ENCODE peak calls at places on chromosomes 7 and 10, in seven cellular contexts. One of them, this sample, is unnamed.
A peak's percentile ranks its signal among the peaks of the same experiment; 100 is the strongest.

GRCh38 chr7:142384508-142384922 is 126.7 kb upstream of the PRSS58 start:
- DNase-seq in activated CD8-positive, alpha-beta memory T cell treated with anti-CD3 and anti-CD28 coated beads for 24 hours: peak; percentile 70
- DNase-seq in caudate nucleus: no peak
- DNase-seq in stimulated activated CD8-positive, alpha-beta memory T cell treated with anti-CD3 and anti-CD28 coated beads, Interleukin-7, amount 100 ng/mL, for 24 hours: no peak
- DNase-seq in stimulated activated CD4-positive, alpha-beta T cell treated with anti-CD3 and anti-CD28 coated beads, Interleukin-12 subunit alpha, Interleukin-12 subunit beta, amount 100 ng/mL, for 4 hours: peak; percentile 15
- DNase-seq in astrocyte: peak; percentile 78
- DNase-seq in activated T-cell treated with anti-CD3 and anti-CD28 coated beads for 48 hours: peak; percentile 40
- DNase-seq in this sample: peak; percentile 96

GRCh38 chr7:156608176-156608478 is 32.4 kb upstream of the RNF32 start:
- DNase-seq in activated CD8-positive, alpha-beta memory T cell treated with anti-CD3 and anti-CD28 coated beads for 24 hours: no peak
- DNase-seq in caudate nucleus: no peak
- DNase-seq in stimulated activated CD8-positive, alpha-beta memory T cell treated with anti-CD3 and anti-CD28 coated beads, Interleukin-7, amount 100 ng/mL, for 24 hours: no peak
- DNase-seq in stimulated activated CD4-positive, alpha-beta T cell treated with anti-CD3 and anti-CD28 coated beads, Interleukin-12 subunit alpha, Interleukin-12 subunit beta, amount 100 ng/mL, for 4 hours: no peak
- DNase-seq in astrocyte: no peak
- DNase-seq in activated T-cell treated with anti-CD3 and anti-CD28 coated beads for 48 hours: no peak
- DNase-seq in this sample: no peak

GRCh38 chr10:76397210-76397881 is 965.9 kb downstream of the LRMDA start:
- DNase-seq in activated CD8-positive, alpha-beta memory T cell treated with anti-CD3 and anti-CD28 coated beads for 24 hours: no peak
- DNase-seq in caudate nucleus: no peak
- DNase-seq in stimulated activated CD8-positive, alpha-beta memory T cell treated with anti-CD3 and anti-CD28 coated beads, Interleukin-7, amount 100 ng/mL, for 24 hours: no peak
- DNase-seq in stimulated activated CD4-positive, alpha-beta T cell treated with anti-CD3 and anti-CD28 coated beads, Interleukin-12 subunit alpha, Interleukin-12 subunit beta, amount 100 ng/mL, for 4 hours: no peak
- DNase-seq in astrocyte: peak; percentile 94
- DNase-seq in activated T-cell treated with anti-CD3 and anti-CD28 coated beads for 48 hours: no peak
- DNase-seq in this sample: peak; percentile 91

GRCh38 chr7:125927556-125927955 is 997.9 kb upstream of the POT1 start:
- DNase-seq in activated CD8-positive, alpha-beta memory T cell treated with anti-CD3 and anti-CD28 coated beads for 24 hours: no peak
- DNase-seq in caudate nucleus: no peak
- DNase-seq in stimulated activated CD8-positive, alpha-beta memory T cell treated with anti-CD3 and anti-CD28 coated beads, Interleukin-7, amount 100 ng/mL, for 24 hours: no peak
- DNase-seq in stimulated activated CD4-positive, alpha-beta T cell treated with anti-CD3 and anti-CD28 coated beads, Interleukin-12 subunit alpha, Interleukin-12 subunit beta, amount 100 ng/mL, for 4 hours: no peak
- DNase-seq in astrocyte: no peak
- DNase-seq in activated T-cell treated with anti-CD3 and anti-CD28 coated beads for 48 hours: no peak
- DNase-seq in this sample: no peak

GRCh38 chr7:74334026-74334425 is 44.8 kb downstream of the CLIP2 start:
- DNase-seq in activated CD8-positive, alpha-beta memory T cell treated with anti-CD3 and anti-CD28 coated beads for 24 hours: no peak
- DNase-seq in caudate nucleus: no peak
- DNase-seq in stimulated activated CD8-positive, alpha-beta memory T cell treated with anti-CD3 and anti-CD28 coated beads, Interleukin-7, amount 100 ng/mL, for 24 hours: no peak
- DNase-seq in stimulated activated CD4-positive, alpha-beta T cell treated with anti-CD3 and anti-CD28 coated beads, Interleukin-12 subunit alpha, Interleukin-12 subunit beta, amount 100 ng/mL, for 4 hours: no peak
- DNase-seq in astrocyte: peak; percentile 62
- DNase-seq in activated T-cell treated with anti-CD3 and anti-CD28 coated beads for 48 hours: no peak
- DNase-seq in this sample: peak; percentile 42

GRCh38 chr10:97543025-97543546 is 29.5 kb upstream of the ANKRD2 start:
- DNase-seq in activated CD8-positive, alpha-beta memory T cell treated with anti-CD3 and anti-CD28 coated beads for 24 hours: peak; percentile 77
- DNase-seq in caudate nucleus: peak; percentile 85
- DNase-seq in stimulated activated CD8-positive, alpha-beta memory T cell treated with anti-CD3 and anti-CD28 coated beads, Interleukin-7, amount 100 ng/mL, for 24 hours: peak; percentile 15
- DNase-seq in stimulated activated CD4-positive, alpha-beta T cell treated with anti-CD3 and anti-CD28 coated beads, Interleukin-12 subunit alpha, Interleukin-12 subunit beta, amount 100 ng/mL, for 4 hours: peak; percentile 52
- DNase-seq in astrocyte: peak; percentile 98
- DNase-seq in activated T-cell treated with anti-CD3 and anti-CD28 coated beads for 48 hours: peak; percentile 58
- DNase-seq in this sample: peak; percentile 98

GRCh38 chr7:142001163-142001874 is 5.6 kb downstream of the MGAM start:
- DNase-seq in activated CD8-positive, alpha-beta memory T cell treated with anti-CD3 and anti-CD28 coated beads for 24 hours: no peak
- DNase-seq in caudate nucleus: no peak
- DNase-seq in stimulated activated CD8-positive, alpha-beta memory T cell treated with anti-CD3 and anti-CD28 coated beads, Interleukin-7, amount 100 ng/mL, for 24 hours: no peak
- DNase-seq in stimulated activated CD4-positive, alpha-beta T cell treated with anti-CD3 and anti-CD28 coated beads, Interleukin-12 subunit alpha, Interleukin-12 subunit beta, amount 100 ng/mL, for 4 hours: no peak
- DNase-seq in astrocyte: no peak
- DNase-seq in activated T-cell treated with anti-CD3 and anti-CD28 coated beads for 48 hours: no peak
- DNase-seq in this sample: peak; percentile 74

GRCh38 chr10:31578951-31579350 is 259.9 kb downstream of the ZEB1 start:
- DNase-seq in activated CD8-positive, alpha-beta memory T cell treated with anti-CD3 and anti-CD28 coated beads for 24 hours: no peak
- DNase-seq in caudate nucleus: no peak
- DNase-seq in stimulated activated CD8-positive, alpha-beta memory T cell treated with anti-CD3 and anti-CD28 coated beads, Interleukin-7, amount 100 ng/mL, for 24 hours: no peak
- DNase-seq in stimulated activated CD4-positive, alpha-beta T cell treated with anti-CD3 and anti-CD28 coated beads, Interleukin-12 subunit alpha, Interleukin-12 subunit beta, amount 100 ng/mL, for 4 hours: no peak
- DNase-seq in astrocyte: no peak
- DNase-seq in activated T-cell treated with anti-CD3 and anti-CD28 coated beads for 48 hours: no peak
- DNase-seq in this sample: no peak

GRCh38 chr10:122034149-122034756 is 45.3 kb downstream of the TACC2 start:
- DNase-seq in activated CD8-positive, alpha-beta memory T cell treated with anti-CD3 and anti-CD28 coated beads for 24 hours: no peak
- DNase-seq in caudate nucleus: no peak
- DNase-seq in stimulated activated CD8-positive, alpha-beta memory T cell treated with anti-CD3 and anti-CD28 coated beads, Interleukin-7, amount 100 ng/mL, for 24 hours: no peak
- DNase-seq in stimulated activated CD4-positive, alpha-beta T cell treated with anti-CD3 and anti-CD28 coated beads, Interleukin-12 subunit alpha, Interleukin-12 subunit beta, amount 100 ng/mL, for 4 hours: no peak
- DNase-seq in astrocyte: peak; percentile 32
- DNase-seq in activated T-cell treated with anti-CD3 and anti-CD28 coated beads for 48 hours: no peak
- DNase-seq in this sample: peak; percentile 79

GRCh38 chr7:137992738-137993394 is 9.0 kb downstream of the CREB3L2 start:
- DNase-seq in activated CD8-positive, alpha-beta memory T cell treated with anti-CD3 and anti-CD28 coated beads for 24 hours: no peak
- DNase-seq in caudate nucleus: no peak
- DNase-seq in stimulated activated CD8-positive, alpha-beta memory T cell treated with anti-CD3 and anti-CD28 coated beads, Interleukin-7, amount 100 ng/mL, for 24 hours: no peak
- DNase-seq in stimulated activated CD4-positive, alpha-beta T cell treated with anti-CD3 and anti-CD28 coated beads, Interleukin-12 subunit alpha, Interleukin-12 subunit beta, amount 100 ng/mL, for 4 hours: no peak
- DNase-seq in astrocyte: peak; percentile 95
- DNase-seq in activated T-cell treated with anti-CD3 and anti-CD28 coated beads for 48 hours: no peak
- DNase-seq in this sample: peak; percentile 94

GRCh38 chr7:42248579-42248978 is 11.6 kb upstream of the GLI3 start:
- DNase-seq in activated CD8-positive, alpha-beta memory T cell treated with anti-CD3 and anti-CD28 coated beads for 24 hours: no peak
- DNase-seq in caudate nucleus: no peak
- DNase-seq in stimulated activated CD8-positive, alpha-beta memory T cell treated with anti-CD3 and anti-CD28 coated beads, Interleukin-7, amount 100 ng/mL, for 24 hours: no peak
- DNase-seq in stimulated activated CD4-positive, alpha-beta T cell treated with anti-CD3 and anti-CD28 coated beads, Interleukin-12 subunit alpha, Interleukin-12 subunit beta, amount 100 ng/mL, for 4 hours: no peak
- DNase-seq in astrocyte: no peak
- DNase-seq in activated T-cell treated with anti-CD3 and anti-CD28 coated beads for 48 hours: no peak
- DNase-seq in this sample: no peak

GRCh38 chr7:4742051-4742573 is 33.3 kb upstream of the AP5Z1 start:
- DNase-seq in activated CD8-positive, alpha-beta memory T cell treated with anti-CD3 and anti-CD28 coated beads for 24 hours: no peak
- DNase-seq in caudate nucleus: peak; percentile 30
- DNase-seq in stimulated activated CD8-positive, alpha-beta memory T cell treated with anti-CD3 and anti-CD28 coated beads, Interleukin-7, amount 100 ng/mL, for 24 hours: no peak
- DNase-seq in stimulated activated CD4-positive, alpha-beta T cell treated with anti-CD3 and anti-CD28 coated beads, Interleukin-12 subunit alpha, Interleukin-12 subunit beta, amount 100 ng/mL, for 4 hours: no peak
- DNase-seq in astrocyte: no peak
- DNase-seq in activated T-cell treated with anti-CD3 and anti-CD28 coated beads for 48 hours: no peak
- DNase-seq in this sample: no peak

GRCh38 chr10:87781545-87781944 is 36.5 kb downstream of the ATAD1 start:
- DNase-seq in activated CD8-positive, alpha-beta memory T cell treated with anti-CD3 and anti-CD28 coated beads for 24 hours: no peak
- DNase-seq in caudate nucleus: no peak
- DNase-seq in stimulated activated CD8-positive, alpha-beta memory T cell treated with anti-CD3 and anti-CD28 coated beads, Interleukin-7, amount 100 ng/mL, for 24 hours: no peak
- DNase-seq in stimulated activated CD4-positive, alpha-beta T cell treated with anti-CD3 and anti-CD28 coated beads, Interleukin-12 subunit alpha, Interleukin-12 subunit beta, amount 100 ng/mL, for 4 hours: no peak
- DNase-seq in astrocyte: no peak
- DNase-seq in activated T-cell treated with anti-CD3 and anti-CD28 coated beads for 48 hours: no peak
- DNase-seq in this sample: no peak

GRCh38 chr10:79475877-79476276 is 30.5 kb upstream of the ZCCHC24 start:
- DNase-seq in activated CD8-positive, alpha-beta memory T cell treated with anti-CD3 and anti-CD28 coated beads for 24 hours: no peak
- DNase-seq in caudate nucleus: no peak
- DNase-seq in stimulated activated CD8-positive, alpha-beta memory T cell treated with anti-CD3 and anti-CD28 coated beads, Interleukin-7, amount 100 ng/mL, for 24 hours: no peak
- DNase-seq in stimulated activated CD4-positive, alpha-beta T cell treated with anti-CD3 and anti-CD28 coated beads, Interleukin-12 subunit alpha, Interleukin-12 subunit beta, amount 100 ng/mL, for 4 hours: no peak
- DNase-seq in astrocyte: no peak
- DNase-seq in activated T-cell treated with anti-CD3 and anti-CD28 coated beads for 48 hours: no peak
- DNase-seq in this sample: no peak

GRCh38 chr7:13988765-13989137 is 715 bp downstream of the ETV1 start:
- DNase-seq in activated CD8-positive, alpha-beta memory T cell treated with anti-CD3 and anti-CD28 coated beads for 24 hours: no peak
- DNase-seq in caudate nucleus: no peak
- DNase-seq in stimulated activated CD8-positive, alpha-beta memory T cell treated with anti-CD3 and anti-CD28 coated beads, Interleukin-7, amount 100 ng/mL, for 24 hours: no peak
- DNase-seq in stimulated activated CD4-positive, alpha-beta T cell treated with anti-CD3 and anti-CD28 coated beads, Interleukin-12 subunit alpha, Interleukin-12 subunit beta, amount 100 ng/mL, for 4 hours: no peak
- DNase-seq in astrocyte: peak; percentile 23
- DNase-seq in activated T-cell treated with anti-CD3 and anti-CD28 coated beads for 48 hours: no peak
- DNase-seq in this sample: peak; percentile 49

GRCh38 chr7:101950450-101951119 is 133.2 kb downstream of the CUX1 start:
- DNase-seq in activated CD8-positive, alpha-beta memory T cell treated with anti-CD3 and anti-CD28 coated beads for 24 hours: no peak
- DNase-seq in caudate nucleus: no peak
- DNase-seq in stimulated activated CD8-positive, alpha-beta memory T cell treated with anti-CD3 and anti-CD28 coated beads, Interleukin-7, amount 100 ng/mL, for 24 hours: no peak
- DNase-seq in stimulated activated CD4-positive, alpha-beta T cell treated with anti-CD3 and anti-CD28 coated beads, Interleukin-12 subunit alpha, Interleukin-12 subunit beta, amount 100 ng/mL, for 4 hours: no peak
- DNase-seq in astrocyte: peak; percentile 65
- DNase-seq in activated T-cell treated with anti-CD3 and anti-CD28 coated beads for 48 hours: no peak
- DNase-seq in this sample: peak; percentile 58

GRCh38 chr7:142300689-142301088 is 42.8 kb upstream of the PRSS58 start:
- DNase-seq in activated CD8-positive, alpha-beta memory T cell treated with anti-CD3 and anti-CD28 coated beads for 24 hours: peak; percentile 64
- DNase-seq in caudate nucleus: no peak
- DNase-seq in stimulated activated CD8-positive, alpha-beta memory T cell treated with anti-CD3 and anti-CD28 coated beads, Interleukin-7, amount 100 ng/mL, for 24 hours: no peak
- DNase-seq in stimulated activated CD4-positive, alpha-beta T cell treated with anti-CD3 and anti-CD28 coated beads, Interleukin-12 subunit alpha, Interleukin-12 subunit beta, amount 100 ng/mL, for 4 hours: no peak
- DNase-seq in astrocyte: no peak
- DNase-seq in activated T-cell treated with anti-CD3 and anti-CD28 coated beads for 48 hours: peak; percentile 26
- DNase-seq in this sample: peak; percentile 14

GRCh38 chr10:48463318-48464003 is 141.4 kb downstream of the ARHGAP22 start:
- DNase-seq in activated CD8-positive, alpha-beta memory T cell treated with anti-CD3 and anti-CD28 coated beads for 24 hours: peak; percentile 47
- DNase-seq in caudate nucleus: no peak
- DNase-seq in stimulated activated CD8-positive, alpha-beta memory T cell treated with anti-CD3 and anti-CD28 coated beads, Interleukin-7, amount 100 ng/mL, for 24 hours: no peak
- DNase-seq in stimulated activated CD4-positive, alpha-beta T cell treated with anti-CD3 and anti-CD28 coated beads, Interleukin-12 subunit alpha, Interleukin-12 subunit beta, amount 100 ng/mL, for 4 hours: no peak
- DNase-seq in astrocyte: no peak
- DNase-seq in activated T-cell treated with anti-CD3 and anti-CD28 coated beads for 48 hours: no peak
- DNase-seq in this sample: no peak

GRCh38 chr10:75223507-75223906 is 12.2 kb downstream of the COMTD1 start:
- DNase-seq in activated CD8-positive, alpha-beta memory T cell treated with anti-CD3 and anti-CD28 coated beads for 24 hours: no peak
- DNase-seq in caudate nucleus: no peak
- DNase-seq in stimulated activated CD8-positive, alpha-beta memory T cell treated with anti-CD3 and anti-CD28 coated beads, Interleukin-7, amount 100 ng/mL, for 24 hours: no peak
- DNase-seq in stimulated activated CD4-positive, alpha-beta T cell treated with anti-CD3 and anti-CD28 coated beads, Interleukin-12 subunit alpha, Interleukin-12 subunit beta, amount 100 ng/mL, for 4 hours: no peak
- DNase-seq in astrocyte: no peak
- DNase-seq in activated T-cell treated with anti-CD3 and anti-CD28 coated beads for 48 hours: no peak
- DNase-seq in this sample: no peak

GRCh38 chr7:82897500-82897899 is 265.2 kb downstream of the PCLO start:
- DNase-seq in activated CD8-positive, alpha-beta memory T cell treated with anti-CD3 and anti-CD28 coated beads for 24 hours: no peak
- DNase-seq in caudate nucleus: no peak
- DNase-seq in stimulated activated CD8-positive, alpha-beta memory T cell treated with anti-CD3 and anti-CD28 coated beads, Interleukin-7, amount 100 ng/mL, for 24 hours: no peak
- DNase-seq in stimulated activated CD4-positive, alpha-beta T cell treated with anti-CD3 and anti-CD28 coated beads, Interleukin-12 subunit alpha, Interleukin-12 subunit beta, amount 100 ng/mL, for 4 hours: no peak
- DNase-seq in astrocyte: no peak
- DNase-seq in activated T-cell treated with anti-CD3 and anti-CD28 coated beads for 48 hours: no peak
- DNase-seq in this sample: peak; percentile 30

GRCh38 chr10:101003639-101004206 is 4.1 kb downstream of the LZTS2 start:
- DNase-seq in activated CD8-positive, alpha-beta memory T cell treated with anti-CD3 and anti-CD28 coated beads for 24 hours: no peak
- DNase-seq in caudate nucleus: no peak
- DNase-seq in stimulated activated CD8-positive, alpha-beta memory T cell treated with anti-CD3 and anti-CD28 coated beads, Interleukin-7, amount 100 ng/mL, for 24 hours: no peak
- DNase-seq in stimulated activated CD4-positive, alpha-beta T cell treated with anti-CD3 and anti-CD28 coated beads, Interleukin-12 subunit alpha, Interleukin-12 subunit beta, amount 100 ng/mL, for 4 hours: no peak
- DNase-seq in astrocyte: no peak
- DNase-seq in activated T-cell treated with anti-CD3 and anti-CD28 coated beads for 48 hours: no peak
- DNase-seq in this sample: no peak

GRCh38 chr7:75737856-75738603 is 711 bp downstream of the HIP1 start:
- DNase-seq in activated CD8-positive, alpha-beta memory T cell treated with anti-CD3 and anti-CD28 coated beads for 24 hours: peak; percentile 57
- DNase-seq in caudate nucleus: no peak
- DNase-seq in stimulated activated CD8-positive, alpha-beta memory T cell treated with anti-CD3 and anti-CD28 coated beads, Interleukin-7, amount 100 ng/mL, for 24 hours: no peak
- DNase-seq in stimulated activated CD4-positive, alpha-beta T cell treated with anti-CD3 and anti-CD28 coated beads, Interleukin-12 subunit alpha, Interleukin-12 subunit beta, amount 100 ng/mL, for 4 hours: no peak
- DNase-seq in astrocyte: no peak
- DNase-seq in activated T-cell treated with anti-CD3 and anti-CD28 coated beads for 48 hours: no peak
- DNase-seq in this sample: peak; percentile 44

GRCh38 chr7:37493123-37493522 is 44.5 kb upstream of the ELMO1 start:
- DNase-seq in activated CD8-positive, alpha-beta memory T cell treated with anti-CD3 and anti-CD28 coated beads for 24 hours: no peak
- DNase-seq in caudate nucleus: peak; percentile 24
- DNase-seq in stimulated activated CD8-positive, alpha-beta memory T cell treated with anti-CD3 and anti-CD28 coated beads, Interleukin-7, amount 100 ng/mL, for 24 hours: no peak
- DNase-seq in stimulated activated CD4-positive, alpha-beta T cell treated with anti-CD3 and anti-CD28 coated beads, Interleukin-12 subunit alpha, Interleukin-12 subunit beta, amount 100 ng/mL, for 4 hours: no peak
- DNase-seq in astrocyte: no peak
- DNase-seq in activated T-cell treated with anti-CD3 and anti-CD28 coated beads for 48 hours: no peak
- DNase-seq in this sample: no peak

GRCh38 chr10:100848770-100849169 is 64.0 kb upstream of the SLF2 start:
- DNase-seq in activated CD8-positive, alpha-beta memory T cell treated with anti-CD3 and anti-CD28 coated beads for 24 hours: no peak
- DNase-seq in caudate nucleus: no peak
- DNase-seq in stimulated activated CD8-positive, alpha-beta memory T cell treated with anti-CD3 and anti-CD28 coated beads, Interleukin-7, amount 100 ng/mL, for 24 hours: no peak
- DNase-seq in stimulated activated CD4-positive, alpha-beta T cell treated with anti-CD3 and anti-CD28 coated beads, Interleukin-12 subunit alpha, Interleukin-12 subunit beta, amount 100 ng/mL, for 4 hours: no peak
- DNase-seq in astrocyte: no peak
- DNase-seq in activated T-cell treated with anti-CD3 and anti-CD28 coated beads for 48 hours: no peak
- DNase-seq in this sample: no peak

GRCh38 chr10:84264611-84265141 is 19.8 kb downstream of the RGR start:
- DNase-seq in activated CD8-positive, alpha-beta memory T cell treated with anti-CD3 and anti-CD28 coated beads for 24 hours: peak; percentile 90
- DNase-seq in caudate nucleus: peak; percentile 49
- DNase-seq in stimulated activated CD8-positive, alpha-beta memory T cell treated with anti-CD3 and anti-CD28 coated beads, Interleukin-7, amount 100 ng/mL, for 24 hours: peak; percentile 56
- DNase-seq in stimulated activated CD4-positive, alpha-beta T cell treated with anti-CD3 and anti-CD28 coated beads, Interleukin-12 subunit alpha, Interleukin-12 subunit beta, amount 100 ng/mL, for 4 hours: peak; percentile 64
- DNase-seq in astrocyte: peak; percentile 34
- DNase-seq in activated T-cell treated with anti-CD3 and anti-CD28 coated beads for 48 hours: peak; percentile 55
- DNase-seq in this sample: peak; percentile 43

GRCh38 chr7:158924956-158925355 is 68.6 kb downstream of the DYNC2I1 start:
- DNase-seq in activated CD8-positive, alpha-beta memory T cell treated with anti-CD3 and anti-CD28 coated beads for 24 hours: no peak
- DNase-seq in caudate nucleus: no peak
- DNase-seq in stimulated activated CD8-positive, alpha-beta memory T cell treated with anti-CD3 and anti-CD28 coated beads, Interleukin-7, amount 100 ng/mL, for 24 hours: no peak
- DNase-seq in stimulated activated CD4-positive, alpha-beta T cell treated with anti-CD3 and anti-CD28 coated beads, Interleukin-12 subunit alpha, Interleukin-12 subunit beta, amount 100 ng/mL, for 4 hours: no peak
- DNase-seq in astrocyte: peak; percentile 48
- DNase-seq in activated T-cell treated with anti-CD3 and anti-CD28 coated beads for 48 hours: no peak
- DNase-seq in this sample: peak; percentile 23

GRCh38 chr7:113142385-113143119 is 24.2 kb upstream of the SMIM30 start:
- DNase-seq in activated CD8-positive, alpha-beta memory T cell treated with anti-CD3 and anti-CD28 coated beads for 24 hours: no peak
- DNase-seq in caudate nucleus: no peak
- DNase-seq in stimulated activated CD8-positive, alpha-beta memory T cell treated with anti-CD3 and anti-CD28 coated beads, Interleukin-7, amount 100 ng/mL, for 24 hours: no peak
- DNase-seq in stimulated activated CD4-positive, alpha-beta T cell treated with anti-CD3 and anti-CD28 coated beads, Interleukin-12 subunit alpha, Interleukin-12 subunit beta, amount 100 ng/mL, for 4 hours: no peak
- DNase-seq in astrocyte: no peak
- DNase-seq in activated T-cell treated with anti-CD3 and anti-CD28 coated beads for 48 hours: no peak
- DNase-seq in this sample: no peak

GRCh38 chr10:103687718-103688117 is 167.7 kb downstream of the SH3PXD2A start:
- DNase-seq in activated CD8-positive, alpha-beta memory T cell treated with anti-CD3 and anti-CD28 coated beads for 24 hours: no peak
- DNase-seq in caudate nucleus: no peak
- DNase-seq in stimulated activated CD8-positive, alpha-beta memory T cell treated with anti-CD3 and anti-CD28 coated beads, Interleukin-7, amount 100 ng/mL, for 24 hours: no peak
- DNase-seq in stimulated activated CD4-positive, alpha-beta T cell treated with anti-CD3 and anti-CD28 coated beads, Interleukin-12 subunit alpha, Interleukin-12 subunit beta, amount 100 ng/mL, for 4 hours: no peak
- DNase-seq in astrocyte: no peak
- DNase-seq in activated T-cell treated with anti-CD3 and anti-CD28 coated beads for 48 hours: no peak
- DNase-seq in this sample: no peak

GRCh38 chr7:149415391-149416068 is 45.3 kb downstream of the ZNF777 start:
- DNase-seq in activated CD8-positive, alpha-beta memory T cell treated with anti-CD3 and anti-CD28 coated beads for 24 hours: no peak
- DNase-seq in caudate nucleus: no peak
- DNase-seq in stimulated activated CD8-positive, alpha-beta memory T cell treated with anti-CD3 and anti-CD28 coated beads, Interleukin-7, amount 100 ng/mL, for 24 hours: no peak
- DNase-seq in stimulated activated CD4-positive, alpha-beta T cell treated with anti-CD3 and anti-CD28 coated beads, Interleukin-12 subunit alpha, Interleukin-12 subunit beta, amount 100 ng/mL, for 4 hours: no peak
- DNase-seq in astrocyte: peak; percentile 30
- DNase-seq in activated T-cell treated with anti-CD3 and anti-CD28 coated beads for 48 hours: no peak
- DNase-seq in this sample: no peak

GRCh38 chr7:98189559-98189958 is 21.7 kb upstream of the BHLHA15 start:
- DNase-seq in activated CD8-positive, alpha-beta memory T cell treated with anti-CD3 and anti-CD28 coated beads for 24 hours: peak; percentile 13
- DNase-seq in caudate nucleus: no peak
- DNase-seq in stimulated activated CD8-positive, alpha-beta memory T cell treated with anti-CD3 and anti-CD28 coated beads, Interleukin-7, amount 100 ng/mL, for 24 hours: no peak
- DNase-seq in stimulated activated CD4-positive, alpha-beta T cell treated with anti-CD3 and anti-CD28 coated beads, Interleukin-12 subunit alpha, Interleukin-12 subunit beta, amount 100 ng/mL, for 4 hours: no peak
- DNase-seq in astrocyte: no peak
- DNase-seq in activated T-cell treated with anti-CD3 and anti-CD28 coated beads for 48 hours: no peak
- DNase-seq in this sample: no peak

GRCh38 chr10:119060107-119060506 is 20.5 kb downstream of the EIF3A start:
- DNase-seq in activated CD8-positive, alpha-beta memory T cell treated with anti-CD3 and anti-CD28 coated beads for 24 hours: no peak
- DNase-seq in caudate nucleus: no peak
- DNase-seq in stimulated activated CD8-positive, alpha-beta memory T cell treated with anti-CD3 and anti-CD28 coated beads, Interleukin-7, amount 100 ng/mL, for 24 hours: no peak
- DNase-seq in stimulated activated CD4-positive, alpha-beta T cell treated with anti-CD3 and anti-CD28 coated beads, Interleukin-12 subunit alpha, Interleukin-12 subunit beta, amount 100 ng/mL, for 4 hours: no peak
- DNase-seq in astrocyte: no peak
- DNase-seq in activated T-cell treated with anti-CD3 and anti-CD28 coated beads for 48 hours: no peak
- DNase-seq in this sample: no peak

GRCh38 chr7:27605283-27605682 is 57.4 kb downstream of the HIBADH start:
- DNase-seq in activated CD8-positive, alpha-beta memory T cell treated with anti-CD3 and anti-CD28 coated beads for 24 hours: no peak
- DNase-seq in caudate nucleus: no peak
- DNase-seq in stimulated activated CD8-positive, alpha-beta memory T cell treated with anti-CD3 and anti-CD28 coated beads, Interleukin-7, amount 100 ng/mL, for 24 hours: no peak
- DNase-seq in stimulated activated CD4-positive, alpha-beta T cell treated with anti-CD3 and anti-CD28 coated beads, Interleukin-12 subunit alpha, Interleukin-12 subunit beta, amount 100 ng/mL, for 4 hours: no peak
- DNase-seq in astrocyte: no peak
- DNase-seq in activated T-cell treated with anti-CD3 and anti-CD28 coated beads for 48 hours: no peak
- DNase-seq in this sample: no peak

GRCh38 chr7:143519411-143520131 is 41.9 kb downstream of the TAS2R41 start:
- DNase-seq in activated CD8-positive, alpha-beta memory T cell treated with anti-CD3 and anti-CD28 coated beads for 24 hours: no peak
- DNase-seq in caudate nucleus: no peak
- DNase-seq in stimulated activated CD8-positive, alpha-beta memory T cell treated with anti-CD3 and anti-CD28 coated beads, Interleukin-7, amount 100 ng/mL, for 24 hours: no peak
- DNase-seq in stimulated activated CD4-positive, alpha-beta T cell treated with anti-CD3 and anti-CD28 coated beads, Interleukin-12 subunit alpha, Interleukin-12 subunit beta, amount 100 ng/mL, for 4 hours: no peak
- DNase-seq in astrocyte: peak; percentile 71
- DNase-seq in activated T-cell treated with anti-CD3 and anti-CD28 coated beads for 48 hours: no peak
- DNase-seq in this sample: peak; percentile 2

GRCh38 chr7:155198901-155199845 is 98.5 kb upstream of the INSIG1 start:
- DNase-seq in activated CD8-positive, alpha-beta memory T cell treated with anti-CD3 and anti-CD28 coated beads for 24 hours: peak; percentile 66
- DNase-seq in caudate nucleus: no peak
- DNase-seq in stimulated activated CD8-positive, alpha-beta memory T cell treated with anti-CD3 and anti-CD28 coated beads, Interleukin-7, amount 100 ng/mL, for 24 hours: no peak
- DNase-seq in stimulated activated CD4-positive, alpha-beta T cell treated with anti-CD3 and anti-CD28 coated beads, Interleukin-12 subunit alpha, Interleukin-12 subunit beta, amount 100 ng/mL, for 4 hours: peak; percentile 43
- DNase-seq in astrocyte: peak; percentile 81
- DNase-seq in activated T-cell treated with anti-CD3 and anti-CD28 coated beads for 48 hours: peak; percentile 34
- DNase-seq in this sample: peak; percentile 58

GRCh38 chr7:21944616-21945373 is 904 bp downstream of the CDCA7L start:
- DNase-seq in activated CD8-positive, alpha-beta memory T cell treated with anti-CD3 and anti-CD28 coated beads for 24 hours: peak; percentile 72
- DNase-seq in caudate nucleus: no peak
- DNase-seq in stimulated activated CD8-positive, alpha-beta memory T cell treated with anti-CD3 and anti-CD28 coated beads, Interleukin-7, amount 100 ng/mL, for 24 hours: no peak
- DNase-seq in stimulated activated CD4-positive, alpha-beta T cell treated with anti-CD3 and anti-CD28 coated beads, Interleukin-12 subunit alpha, Interleukin-12 subunit beta, amount 100 ng/mL, for 4 hours: peak; percentile 21
- DNase-seq in astrocyte: no peak
- DNase-seq in activated T-cell treated with anti-CD3 and anti-CD28 coated beads for 48 hours: peak; percentile 46
- DNase-seq in this sample: peak; percentile 56

GRCh38 chr10:3813986-3814831 is 29.2 kb upstream of the KLF6 start:
- DNase-seq in activated CD8-positive, alpha-beta memory T cell treated with anti-CD3 and anti-CD28 coated beads for 24 hours: no peak
- DNase-seq in caudate nucleus: no peak
- DNase-seq in stimulated activated CD8-positive, alpha-beta memory T cell treated with anti-CD3 and anti-CD28 coated beads, Interleukin-7, amount 100 ng/mL, for 24 hours: no peak
- DNase-seq in stimulated activated CD4-positive, alpha-beta T cell treated with anti-CD3 and anti-CD28 coated beads, Interleukin-12 subunit alpha, Interleukin-12 subunit beta, amount 100 ng/mL, for 4 hours: no peak
- DNase-seq in astrocyte: peak; percentile 61
- DNase-seq in activated T-cell treated with anti-CD3 and anti-CD28 coated beads for 48 hours: no peak
- DNase-seq in this sample: peak; percentile 61